ENCODE peak calls at places on chromosomes 1 and 21, in five cellular contexts. D is SK-N-SH, N is breast epithelium, H is upper lobe of left lung, A is sigmoid colon. F is an unnamed sample.

GRCh38 chr1:246765521-246765920 is 41.3 kb downstream of the SCCPDH start:
- DNase-seq in H (no peak), A (no peak), D (no peak), N (no peak), F (no peak)

GRCh38 chr1:55959136-55959548 is 620.2 kb downstream of the PLPP3 start:
- DNase-seq in N (no peak), A (no peak), D (no peak), H (no peak), F (no peak)

GRCh38 chr21:35265170-35265877 is 216.2 kb upstream of the RUNX1 start:
- DNase-seq in A (no peak), D (no peak), H (no peak), N (no peak), F (no peak)

GRCh38 chr1:193104496-193104905 is 713 bp downstream of the GLRX2 start:
- DNase-seq in D (peak; percentile 71), N (peak; percentile 35), A (peak; percentile 75), H (peak; percentile 61), F (peak; percentile 18)

GRCh38 chr1:47616036-47616435 is 178.2 kb downstream of the FOXD2 start:
- DNase-seq in H (no peak), A (no peak), N (no peak), D (no peak), F (no peak)

GRCh38 chr1:115714572-115715141 is 53.9 kb downstream of the CASQ2 start:
- DNase-seq in A (no peak), D (no peak), N (peak; percentile 81), H (no peak), F (no peak)

GRCh38 chr1:67874501-67875111 is 41.3 kb upstream of the GNG12 start:
- DNase-seq in N (no peak), H (no peak), D (no peak), A (no peak), F (no peak)

GRCh38 chr1:77594366-77595112 is 87.9 kb downstream of the ZZZ3 start:
- DNase-seq in N (no peak), A (no peak), D (no peak), H (no peak), F (no peak)

GRCh38 chr1:46133181-46133658 is 791 bp upstream of the PIK3R3 start:
- DNase-seq in A (no peak), D (peak; percentile 79), H (peak; percentile 73), N (no peak), F (peak; percentile 56)

GRCh38 chr1:25805863-25806225 is 5.9 kb downstream of the SELENON start:
- DNase-seq in H (no peak), D (no peak), A (no peak), N (peak; percentile 73), F (no peak)

GRCh38 chr1:90133133-90133532 is 138.2 kb downstream of the ZNF326 start:
- DNase-seq in N (peak; percentile 24), A (no peak), D (peak; percentile 24), H (peak; percentile 23), F (no peak)

GRCh38 chr1:117820694-117821381 is 108.6 kb downstream of the GDAP2 start:
- DNase-seq in A (no peak), H (no peak), N (no peak), D (peak; percentile 54), F (no peak)

GRCh38 chr1:38418195-38419030 is 371.8 kb upstream of the POU3F1 start:
- DNase-seq in N (no peak), D (no peak), A (no peak), H (no peak), F (no peak)

GRCh38 chr1:64495878-64496277 is 25.9 kb downstream of the CACHD1 start:
- DNase-seq in A (no peak), H (no peak), D (no peak), N (no peak), F (no peak)

GRCh38 chr1:45008516-45008915 is 2.6 kb downstream of the HECTD3 start:
- DNase-seq in N (no peak), D (no peak), H (no peak), A (no peak), F (no peak)

GRCh38 chr1:16279186-16279585 is 42.2 kb upstream of the CPLANE2 start:
- DNase-seq in D (no peak), H (no peak), A (no peak), N (no peak), F (no peak)

GRCh38 chr1:99648107-99648506 is 2.2 kb downstream of the PALMD start:
- DNase-seq in H (peak; percentile 23), N (peak; percentile 31), D (peak; percentile 19), A (no peak), F (no peak)

GRCh38 chr21:18041012-18041411 is 203.6 kb upstream of the CHODL start:
- DNase-seq in D (peak; percentile 4), H (no peak), A (no peak), N (no peak), F (no peak)

GRCh38 chr1:203888807-203889251 is 27.4 kb downstream of the SNRPE start:
- DNase-seq in N (no peak), A (no peak), D (no peak), H (no peak), F (no peak)

GRCh38 chr1:215052656-215053055 is 29.9 kb upstream of the KCNK2 start:
- DNase-seq in D (no peak), A (no peak), N (no peak), H (no peak), F (no peak)

GRCh38 chr21:40706161-40706560 is 140.8 kb downstream of the DSCAM start:
- DNase-seq in A (no peak), N (no peak), D (no peak), H (no peak), F (no peak)

GRCh38 chr1:54716299-54717047 is 812 bp downstream of the TTC4 start:
- DNase-seq in D (no peak), A (no peak), H (no peak), N (no peak), F (no peak)

GRCh38 chr1:38539931-38540330 is 319.6 kb downstream of the RRAGC start:
- DNase-seq in D (no peak), H (no peak), A (no peak), N (no peak), F (no peak)

GRCh38 chr1:204928671-204929486 is 58.2 kb downstream of the NFASC start:
- DNase-seq in N (no peak), H (no peak), A (peak; percentile 35), D (no peak), F (no peak)

GRCh38 chr1:108560430-108561144 is 687 bp downstream of the EEIG2 start:
- DNase-seq in A (peak; percentile 79), D (peak; percentile 64), H (peak; percentile 74), N (no peak), F (no peak)

GRCh38 chr1:153849487-153850185 is 73.1 kb downstream of the GATAD2B start:
- DNase-seq in N (no peak), D (no peak), A (no peak), H (no peak), F (no peak)

GRCh38 chr1:168227620-168228019 is 1.8 kb downstream of the SFT2D2 start:
- DNase-seq in A (no peak), D (no peak), N (no peak), H (no peak), F (no peak)

GRCh38 chr1:94270801-94271203 is 33.4 kb upstream of the ARHGAP29 start:
- DNase-seq in N (no peak), D (no peak), H (no peak), A (no peak), F (no peak)

GRCh38 chr1:18951818-18952391 is 4.6 kb downstream of the IFFO2 start:
- DNase-seq in A (no peak), N (no peak), H (peak; percentile 46), D (no peak), F (peak; percentile 68)

GRCh38 chr1:18951416-18951815 is 5.1 kb downstream of the IFFO2 start:
- DNase-seq in D (no peak), A (no peak), H (peak; percentile 60), N (no peak), F (no peak)

GRCh38 chr1:18949689-18950414 is 6.6 kb downstream of the IFFO2 start:
- DNase-seq in D (no peak), A (peak; percentile 84), N (peak; percentile 61), H (peak; percentile 41), F (no peak)

GRCh38 chr1:18948913-18949688 is 7.4 kb downstream of the IFFO2 start:
- DNase-seq in N (peak; percentile 58), D (no peak), H (no peak), A (peak; percentile 91), F (no peak)

GRCh38 chr1:18950415-18951026 is 6.0 kb downstream of the IFFO2 start:
- DNase-seq in N (peak; percentile 74), H (peak; percentile 76), D (no peak), A (peak; percentile 82), F (no peak)
- TF ChIP-seq POLR2AphosphoS5 in N (no peak), H (peak; percentile 70), D (no peak), A (peak; percentile 73), F (no peak)

DNA sequence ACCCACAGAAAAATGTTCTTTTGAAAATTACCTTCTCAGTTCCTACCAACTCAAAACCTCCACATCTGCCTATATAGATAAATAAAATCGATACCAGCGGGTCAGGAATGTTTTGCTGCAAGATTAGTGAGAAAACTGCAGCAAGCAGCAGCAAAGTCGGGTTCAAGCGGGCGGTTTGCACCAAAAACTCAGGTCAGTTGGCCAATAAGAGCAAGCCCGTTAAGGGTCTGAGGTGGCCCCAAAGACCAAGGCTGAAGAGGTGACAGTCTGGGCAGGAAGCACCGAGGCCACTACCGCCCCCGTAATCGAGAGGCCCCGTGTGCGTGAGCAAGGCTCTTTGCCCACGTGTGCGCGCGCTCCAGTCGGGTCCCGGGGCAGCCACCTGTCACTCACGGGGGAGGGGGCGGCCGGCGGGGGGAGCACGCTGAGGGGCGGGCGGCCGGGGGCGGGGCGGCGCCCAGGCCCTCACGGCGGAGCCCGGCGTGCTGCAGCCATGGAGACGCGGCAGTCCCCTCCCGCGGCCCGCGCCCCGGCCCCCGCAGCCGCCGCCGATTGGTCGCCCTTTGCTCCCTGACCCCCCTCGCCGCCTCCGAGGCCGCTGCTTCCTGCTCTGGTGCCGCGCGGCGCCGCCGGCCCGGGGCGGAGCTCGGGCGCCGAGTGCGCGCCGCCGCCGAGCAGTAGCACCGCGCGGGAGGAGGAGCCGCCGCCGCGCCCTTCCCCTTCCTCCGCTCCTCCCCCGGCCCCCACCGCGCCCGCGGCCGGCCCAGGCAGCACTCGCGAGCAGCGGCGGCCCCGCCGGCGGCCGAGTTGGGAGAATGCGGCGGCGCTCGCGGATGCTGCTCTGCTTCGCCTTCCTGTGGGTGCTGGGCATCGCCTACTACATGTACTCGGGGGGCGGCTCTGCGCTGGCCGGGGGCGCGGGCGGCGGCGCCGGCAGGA is at the start of gene GALNT2:
- DNase-seq in D (peak; percentile 98), A (peak; percentile 93), N (peak; percentile 79), H (peak; percentile 94), F (peak; percentile 95)
- TF ChIP-seq POLR2AphosphoS5 in D (peak; percentile 71), A (peak; percentile 81), N (peak; percentile 34), H (peak; percentile 38), F (peak; percentile 58)

GRCh38 chr1:29032839-29033238 is 90.9 kb downstream of the TMEM200B start:
- DNase-seq in N (no peak), A (no peak), D (no peak), H (no peak), F (no peak)
- TF ChIP-seq POLR2AphosphoS5 in N (no peak), A (no peak), D (no peak), H (no peak), F (no peak)

DNA sequence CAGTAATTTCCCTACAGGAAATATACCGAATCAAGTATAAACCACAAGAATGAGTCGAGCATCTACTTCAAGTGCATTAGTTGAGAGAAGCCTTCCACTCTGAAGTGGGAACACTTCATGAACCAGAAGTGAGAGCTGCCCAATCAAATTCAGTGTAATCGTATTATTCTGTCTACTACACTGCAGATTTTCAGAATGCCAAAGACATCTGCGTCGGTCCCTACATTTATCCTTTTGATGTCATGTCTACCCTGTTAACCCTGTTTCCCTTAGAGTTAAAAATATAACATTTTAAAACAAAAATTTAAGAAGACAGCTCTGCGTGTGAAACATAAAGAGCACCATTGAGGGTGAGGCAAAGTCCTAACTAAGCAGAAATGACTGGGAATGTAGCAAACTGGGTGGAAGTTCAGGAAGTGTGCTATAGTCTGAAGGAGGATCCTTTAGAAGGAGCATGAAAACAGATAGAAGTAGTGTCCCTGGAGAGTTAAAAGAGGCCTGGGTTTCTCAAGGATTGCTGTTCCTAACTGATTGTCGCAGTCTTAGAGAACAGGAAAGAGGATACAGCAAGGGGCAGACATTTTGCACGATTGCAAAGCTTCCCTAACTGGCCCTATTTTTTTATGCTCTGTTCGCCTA is 291.2 kb downstream of the PTPRC start:
- DNase-seq in A (no peak), N (no peak), H (peak; percentile 25), D (no peak), F (no peak)
- TF ChIP-seq POLR2AphosphoS5 in A (no peak), N (no peak), H (no peak), D (no peak), F (no peak)

F was measured in GM12891.